ENCODE peak calls at places on chromosome 20, in four cellular contexts. K is NCI-H748 treated with DMSO at 0.1 percent for 48 hours, S is amygdala, H is GM19239. C is an unnamed sample.

GRCh38 chr20:49853640-49854039 is 41.0 kb downstream of the SLC9A8 start:
- DNase-seq in K (no peak), S (no peak), H (no peak), C (no peak)

GRCh38 chr20:43681468-43681942 is 14.6 kb downstream of the MYBL2 start:
- DNase-seq in K (no peak), S (no peak), H (peak), C (no peak)

GRCh38 chr20:38692436-38693411 is 31.6 kb upstream of the SLC32A1 start:
- DNase-seq in K (no peak), S (peak), H (no peak), C (no peak)

GRCh38 chr20:44621939-44622338 is 29.6 kb downstream of the ADA start:
- DNase-seq in K (no peak), S (no peak), H (no peak), C (no peak)

GRCh38 chr20:21100590-21101452 is 5.3 kb downstream of the LINC00237 start:
- DNase-seq in K (peak), S (no peak), H (no peak), C (no peak)

GRCh38 chr20:57092112-57092899 is 174.1 kb downstream of the BMP7 start:
- DNase-seq in K (peak), S (peak), H (peak), C (peak)

GRCh38 chr20:10665027-10665561 is 8.7 kb downstream of the JAG1 start:
- DNase-seq in K (no peak), S (no peak), H (no peak), C (no peak)

GRCh38 chr20:16391003-16391402 is 182.2 kb downstream of the KIF16B start:
- DNase-seq in K (no peak), S (no peak), H (no peak), C (no peak)

GRCh38 chr20:31846793-31847138 is 1.4 kb upstream of the FOXS1 start:
- DNase-seq in K (no peak), S (no peak), H (no peak), C (no peak)

GRCh38 chr20:22383156-22383555 is 201.2 kb downstream of the FOXA2 start:
- DNase-seq in K (no peak), S (no peak), H (no peak), C (no peak)

GRCh38 chr20:14925286-14925685 is 587.9 kb upstream of the FLRT3 start:
- DNase-seq in K (no peak), S (no peak), H (no peak), C (no peak)

GRCh38 chr20:2822073-2822472 is 5.9 kb downstream of the TMEM239 start:
- DNase-seq in K (no peak), S (no peak), H (no peak), C (no peak)

GRCh38 chr20:59204201-59204894 is 40.7 kb downstream of the ZNF831 start:
- DNase-seq in K (no peak), S (no peak), H (no peak), C (no peak)

GRCh38 chr20:22414354-22414753 is 170.0 kb downstream of the FOXA2 start:
- DNase-seq in K (peak), S (no peak), H (no peak), C (no peak)

GRCh38 chr20:53581444-53582311 is 12.0 kb downstream of the ZNF217 start:
- DNase-seq in K (no peak), S (no peak), H (no peak), C (no peak)

GRCh38 chr20:62735331-62735821 is 26.7 kb downstream of the NTSR1 start:
- DNase-seq in K (no peak), S (no peak), H (no peak), C (peak)

GRCh38 chr20:55139173-55139765 is 663.9 kb downstream of the DOK5 start:
- DNase-seq in K (no peak), S (no peak), H (no peak), C (no peak)

GRCh38 chr20:1402149-1402548 is 9.3 kb upstream of the FKBP1A start:
- DNase-seq in K (no peak), S (no peak), H (no peak), C (no peak)

GRCh38 chr20:17859616-17860232 is 108.9 kb downstream of the SNX5 start:
- DNase-seq in K (no peak), S (no peak), H (no peak), C (no peak)

GRCh38 chr20:34954905-34955231 is 738 bp downstream of the GSS start:
- DNase-seq in K (peak), S (peak), H (no peak), C (no peak)

GRCh38 chr20:50460608-50461268 is 49.4 kb upstream of the PTPN1 start:
- DNase-seq in K (peak), S (peak), H (peak), C (peak)

GRCh38 chr20:1083431-1084080 is 34.8 kb upstream of the PSMF1 start:
- DNase-seq in K (no peak), S (no peak), H (no peak), C (no peak)

GRCh38 chr20:58463231-58463630 is 52.0 kb downstream of the APCDD1L start:
- DNase-seq in K (no peak), S (no peak), H (no peak), C (no peak)

GRCh38 chr20:24584538-24585356 is 115.3 kb downstream of the SYNDIG1 start:
- DNase-seq in K (no peak), S (no peak), H (no peak), C (no peak)

GRCh38 chr20:61112515-61112914 is 139.5 kb upstream of the CDH4 start:
- DNase-seq in K (no peak), S (no peak), H (no peak), C (no peak)

GRCh38 chr20:10812738-10813327 is 139.0 kb upstream of the JAG1 start:
- DNase-seq in K (no peak), S (no peak), H (no peak), C (no peak)

C was measured in nucleus accumbens.